ENCODE peak calls at places on chromosomes 5 and 9, in four cellular contexts. O, Y, E and S are unnamed samples. For H3K4me1, the result is how much of the 10 kb centered on the place peaks cover.

GRCh38 chr5:72837524-72838096 is 21.1 kb downstream of the TNPO1 start:
- DNase-seq in O (no peak), Y (no peak), E (no peak), S (no peak)

GRCh38 chr9:109507421-109507838 is 9.3 kb upstream of the PTPN3 start:
- DNase-seq in O (no peak), Y (no peak), E (no peak), S (no peak)

GRCh38 chr5:97967292-97967691 is 784.2 kb upstream of the RIOK2 start:
- DNase-seq in O (no peak), Y (no peak), E (no peak), S (no peak)

GRCh38 chr9:95875305-95876137 is at the start of gene ERCC6L2:
- DNase-seq in O (peak), Y (peak), E (peak), S (peak)

GRCh38 chr5:169079697-169080096 is 221.2 kb downstream of the SLIT3 start:
- DNase-seq in O (no peak), Y (no peak), E (no peak), S (no peak)

GRCh38 chr5:82421119-82421518 is 143.0 kb upstream of the RPS23 start:
- DNase-seq in O (no peak), Y (no peak), E (no peak), S (no peak)

GRCh38 chr9:134328841-134329575 is 2.8 kb downstream of the RXRA start:
- DNase-seq in O (peak), Y (no peak), E (no peak), S (peak)

GRCh38 chr9:69571032-69571431 is 101.1 kb downstream of the APBA1 start:
- DNase-seq in O (no peak), Y (no peak), E (no peak), S (no peak)

GRCh38 chr5:136620016-136620419 is 254.7 kb upstream of the TRPC7 start:
- DNase-seq in O (no peak), Y (no peak), E (no peak), S (no peak)

GRCh38 chr5:108588323-108588722 is 159.4 kb upstream of the FER start:
- DNase-seq in O (no peak), Y (no peak), E (no peak), S (no peak)

GRCh38 chr5:74629326-74629725 is 11.2 kb downstream of the ENC1 start:
- DNase-seq in O (no peak), Y (no peak), E (no peak), S (peak)

GRCh38 chr5:58188287-58188651 is 271.6 kb downstream of the PLK2 start:
- DNase-seq in O (no peak), Y (no peak), E (no peak), S (peak)

GRCh38 chr5:178312900-178313299 is 80.3 kb upstream of the PHYKPL start:
- DNase-seq in O (no peak), Y (peak), E (no peak), S (no peak)

GRCh38 chr5:149820012-149820411 is 89.9 kb downstream of the PPARGC1B start:
- DNase-seq in O (no peak), Y (no peak), E (no peak), S (no peak)
- H3K4me1 ChIP-seq in O (under half), Y (under half), E (under half), S (under half)

DNA sequence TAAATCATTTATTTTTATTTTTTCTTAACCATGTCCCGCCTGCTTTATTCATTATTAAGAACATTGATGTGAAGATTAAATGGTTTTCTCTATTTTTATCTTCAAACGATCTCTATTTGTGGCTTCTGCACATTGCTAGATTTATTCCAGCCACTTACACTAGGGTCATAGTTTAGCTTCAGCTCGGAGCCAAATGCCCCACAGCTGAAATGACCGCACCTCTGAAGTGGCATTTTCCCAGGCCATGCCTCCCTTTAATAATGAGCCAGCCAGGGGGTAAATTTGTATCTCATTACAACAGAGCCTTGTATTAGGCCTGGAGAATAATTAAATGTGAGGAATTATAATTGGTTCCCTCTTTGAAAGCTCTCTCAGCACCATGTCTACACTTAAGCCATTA is 89.4 kb downstream of the DOCK8 start:
- DNase-seq in O (no peak), Y (no peak), E (no peak), S (no peak)
- H3K27ac ChIP-seq in O (no peak), Y (peak), E (no peak), S (no peak)

GRCh38 chr5:172403191-172403794 is 51.0 kb downstream of the SH3PXD2B start:
- DNase-seq in O (peak), Y (no peak), E (no peak), S (no peak)

GRCh38 chr5:172402531-172403190 is 51.7 kb downstream of the SH3PXD2B start:
- DNase-seq in O (no peak), Y (no peak), E (no peak), S (no peak)

GRCh38 chr5:172404746-172405145 is 49.6 kb downstream of the SH3PXD2B start:
- DNase-seq in O (no peak), Y (no peak), E (no peak), S (no peak)

GRCh38 chr5:172405226-172405625 is 49.1 kb downstream of the SH3PXD2B start:
- DNase-seq in O (no peak), Y (no peak), E (no peak), S (no peak)

GRCh38 chr5:172403822-172404221 is 50.5 kb downstream of the SH3PXD2B start:
- DNase-seq in O (no peak), Y (no peak), E (no peak), S (no peak)
- H3K4me1 ChIP-seq in O (under half), Y (under half), E (under half), S (under half)

DNA sequence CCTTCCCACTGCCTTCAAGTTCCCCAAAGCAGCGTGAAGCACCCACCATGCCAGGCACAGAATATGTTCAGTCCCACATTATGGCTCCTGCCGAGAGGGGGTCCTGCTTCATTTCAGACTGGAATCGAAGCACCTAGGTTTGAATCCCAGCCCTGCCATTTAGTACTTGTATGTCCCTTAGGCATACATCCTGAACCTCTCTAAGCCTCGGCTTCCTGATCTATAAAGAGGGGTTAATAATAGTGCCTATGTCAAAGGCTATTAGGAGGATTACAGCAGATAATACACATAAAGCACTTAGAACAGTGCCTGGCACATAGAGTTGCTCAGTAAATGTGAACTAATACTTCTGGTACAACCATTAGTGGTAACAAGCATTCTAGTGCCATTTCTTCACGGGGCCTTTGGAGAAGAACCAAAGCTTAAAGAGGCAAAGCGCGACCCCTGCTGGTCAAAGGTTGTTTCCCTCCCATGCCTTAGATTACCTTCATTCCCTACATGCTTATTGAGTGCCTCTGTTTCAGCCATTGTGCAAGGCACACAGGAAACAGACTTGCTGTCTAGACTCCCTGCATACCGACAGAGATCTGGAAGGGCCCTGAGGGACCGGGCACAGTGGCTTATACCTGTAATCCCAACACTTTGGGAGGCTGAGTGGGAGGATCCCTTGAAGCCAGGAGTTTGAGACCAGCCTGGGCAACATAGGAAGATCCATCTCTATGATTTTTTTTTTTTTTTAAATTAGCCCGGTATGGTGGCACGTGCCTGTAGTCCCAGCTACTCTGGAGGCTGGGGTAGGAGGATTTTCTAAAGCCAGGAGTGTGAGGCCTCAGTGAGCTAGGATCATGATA is 98.3 kb downstream of the PPARGC1B start:
- DNase-seq in O (peak), Y (peak), E (peak), S (peak)
- H3K27ac ChIP-seq in O (no peak), Y (no peak), E (no peak), S (no peak)

GRCh38 chr5:132926437-132926836 is 37.0 kb downstream of the AFF4 start:
- DNase-seq in O (no peak), Y (no peak), E (no peak), S (no peak)
- H3K4me1 ChIP-seq in O (under half), Y (under half), E (under half), S (under half)

GRCh38 chr5:158414333-158414762 is 555.4 kb upstream of the CLINT1 start:
- DNase-seq in O (no peak), Y (no peak), E (no peak), S (peak)
- H3K27ac ChIP-seq in O (no peak), Y (no peak), E (no peak), S (no peak)

DNA sequence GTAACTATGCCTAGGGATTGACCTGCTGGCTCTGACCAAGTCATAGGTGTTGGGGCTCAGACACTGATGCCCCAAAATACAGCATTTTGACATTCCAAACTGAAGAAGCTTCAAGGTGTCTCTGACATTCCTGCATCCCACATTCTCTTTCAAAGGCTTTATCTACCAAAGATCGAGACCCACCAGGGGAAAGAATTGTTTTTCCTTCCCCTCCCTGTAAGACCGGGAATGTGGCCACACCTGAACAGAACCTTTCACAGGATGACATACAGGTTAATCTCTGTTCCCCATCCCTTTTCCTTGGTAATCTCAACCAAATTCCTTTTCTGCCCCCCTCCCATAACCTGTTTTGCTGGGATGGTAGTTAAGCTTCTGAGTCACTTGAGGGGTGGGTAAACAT is 72.3 kb downstream of the IQGAP2 start:
- DNase-seq in O (peak), Y (no peak), E (no peak), S (no peak)
- H3K4me1 ChIP-seq in O (under half), Y (under half), E (under half), S (under half)

DNA sequence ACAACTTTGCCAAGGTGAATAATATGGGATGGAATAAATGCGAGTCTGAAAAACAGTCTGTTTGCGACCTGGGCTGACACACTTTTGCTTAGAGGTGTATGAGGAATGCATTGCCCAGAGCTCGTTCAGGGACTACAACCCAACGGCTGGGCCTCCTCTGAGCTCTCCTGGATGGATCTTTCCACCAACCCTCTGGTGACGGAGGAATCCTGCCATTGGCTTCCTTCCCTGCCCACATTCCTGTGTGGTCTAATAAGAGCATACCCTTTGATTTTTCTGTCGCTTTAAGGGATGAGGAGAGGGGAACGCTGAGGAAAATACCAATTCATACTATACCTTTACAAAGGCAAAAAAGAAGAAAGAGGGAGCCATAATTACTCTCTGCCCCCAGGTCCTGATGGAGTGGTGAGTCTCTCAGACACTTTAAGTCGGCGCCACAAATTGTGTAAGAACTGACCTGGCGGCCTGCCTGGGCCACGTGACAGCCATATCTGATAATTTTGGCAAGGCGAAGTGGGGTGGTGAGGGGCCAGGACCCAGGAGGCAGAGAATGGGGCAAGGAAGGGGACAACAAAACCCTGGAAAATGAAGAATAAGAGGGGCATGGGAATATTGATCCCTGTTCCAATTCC is 265.2 kb upstream of the MSX2 start:
- DNase-seq in O (no peak), Y (no peak), E (no peak), S (peak)
- H3K27ac ChIP-seq in O (no peak), Y (no peak), E (no peak), S (no peak)